ENCODE peak calls at places on chromosome 18, in ten cellular contexts. Y is A549, S is body of pancreas, T is A673, N is AG04450, H is Panc1, X is mammary epithelial cell, F is breast epithelium, G is psoas muscle, Q is thoracic aorta. Z is an unnamed sample. For H3K9me3, the result is how much of the 10 kb centered on the place peaks cover.

GRCh38 chr18:22493940-22494339 is 76.2 kb upstream of the CTAGE1 start:
- DNase-seq in Y (no peak), S (no peak), T (no peak), N (no peak), H (no peak), X (no peak), F (no peak), G (no peak), Q (no peak), Z (no peak)

GRCh38 chr18:67735506-67735905 is 219.0 kb upstream of the DSEL start:
- DNase-seq in Y (no peak), S (no peak), T (no peak), N (no peak), H (no peak), X (peak), F (no peak), G (no peak), Q (no peak), Z (no peak)

GRCh38 chr18:50707841-50708240 is 112.0 kb downstream of the MRO start:
- DNase-seq in Y (no peak), S (no peak), T (no peak), N (no peak), H (no peak), X (no peak), F (no peak), G (no peak), Q (no peak), Z (no peak)

GRCh38 chr18:8695932-8696510 is 9.3 kb upstream of the MTCL1 start:
- DNase-seq in Y (no peak), S (no peak), T (no peak), N (no peak), H (no peak), X (no peak), F (no peak), G (no peak), Q (no peak), Z (no peak)

GRCh38 chr18:26863122-26863879 is 2.2 kb downstream of the AQP4 start:
- DNase-seq in Y (peak), S (peak), T (no peak), N (no peak), H (no peak), X (peak), F (peak), G (peak), Q (no peak), Z (no peak)

GRCh38 chr18:22314406-22314805 is 103.3 kb downstream of the CTAGE1 start:
- DNase-seq in Y (no peak), S (no peak), T (no peak), N (peak), H (no peak), X (peak), F (no peak), G (no peak), Q (no peak), Z (no peak)

GRCh38 chr18:3664563-3665178 is 214.7 kb downstream of the TGIF1 start:
- DNase-seq in Y (peak), S (no peak), T (peak), N (no peak), H (no peak), X (no peak), F (no peak), G (no peak), Q (no peak), Z (no peak)

GRCh38 chr18:32629292-32629691 is 143.5 kb downstream of the KLHL14 start:
- DNase-seq in Y (no peak), S (no peak), T (no peak), N (no peak), H (no peak), X (no peak), F (no peak), G (no peak), Q (no peak), Z (no peak)

GRCh38 chr18:49691177-49691608 is 122.1 kb downstream of the ACAA2 start:
- DNase-seq in Y (peak), S (no peak), T (no peak), N (peak), H (peak), X (peak), F (no peak), G (no peak), Q (peak), Z (no peak)

GRCh38 chr18:36519358-36519757 is 221.8 kb downstream of the FHOD3 start:
- DNase-seq in Y (no peak), S (no peak), T (no peak), N (peak), H (no peak), X (no peak), F (no peak), G (no peak), Q (no peak), Z (no peak)

GRCh38 chr18:27227721-27228120 is 42.6 kb upstream of the CHST9 start:
- DNase-seq in Y (no peak), S (no peak), T (no peak), N (no peak), H (no peak), X (no peak), F (no peak), G (no peak), Q (no peak), Z (no peak)

GRCh38 chr18:25223211-25223610 is 128.8 kb downstream of the ZNF521 start:
- DNase-seq in Y (no peak), S (no peak), T (no peak), N (no peak), H (no peak), X (no peak), F (no peak), G (peak), Q (no peak), Z (no peak)

GRCh38 chr18:51151568-51152511 is 45.6 kb downstream of the MEX3C start:
- DNase-seq in Y (no peak), S (no peak), T (no peak), N (no peak), H (no peak), X (no peak), F (no peak), G (no peak), Q (no peak), Z (peak)

GRCh38 chr18:58097907-58098166 is 53.8 kb downstream of the NEDD4L start:
- DNase-seq in Y (no peak), S (no peak), T (no peak), N (no peak), H (no peak), X (no peak), F (no peak), G (no peak), Q (no peak), Z (no peak)

GRCh38 chr18:3966246-3966984 is 488.7 kb downstream of the DLGAP1 start:
- DNase-seq in Y (peak), S (no peak), T (no peak), N (no peak), H (no peak), X (no peak), F (no peak), G (no peak), Q (no peak), Z (no peak)

GRCh38 chr18:23885750-23886149 is 128.8 kb upstream of the TTC39C start:
- DNase-seq in Y (no peak), S (no peak), T (no peak), N (no peak), H (no peak), X (no peak), F (no peak), G (no peak), Q (no peak), Z (no peak)

GRCh38 chr18:45783097-45784075 is 42.1 kb upstream of the SIGLEC15 start:
- DNase-seq in Y (peak), S (no peak), T (no peak), N (no peak), H (no peak), X (no peak), F (no peak), G (no peak), Q (no peak), Z (no peak)

GRCh38 chr18:60910534-60910933 is 422.7 kb upstream of the CDH20 start:
- DNase-seq in Y (no peak), S (no peak), T (no peak), N (no peak), H (no peak), X (no peak), F (no peak), G (no peak), Q (no peak), Z (no peak)

GRCh38 chr18:36309436-36310391 is 12.2 kb downstream of the FHOD3 start:
- DNase-seq in Y (peak), S (no peak), T (no peak), N (peak), H (peak), X (peak), F (peak), G (peak), Q (no peak), Z (no peak)

GRCh38 chr18:29811519-29811918 is 1231.0 kb downstream of the DSC3 start:
- DNase-seq in Y (no peak), S (no peak), T (no peak), N (no peak), H (no peak), X (no peak), F (no peak), G (no peak), Q (no peak), Z (no peak)

GRCh38 chr18:45370190-45371010 is 244.9 kb upstream of the SLC14A2 start:
- DNase-seq in Y (no peak), S (no peak), T (peak), N (no peak), H (no peak), X (no peak), F (no peak), G (no peak), Q (no peak), Z (no peak)

GRCh38 chr18:313931-314330 is 46.1 kb upstream of the THOC1 start:
- DNase-seq in Y (no peak), S (no peak), T (no peak), N (no peak), H (no peak), X (no peak), F (no peak), G (no peak), Q (no peak), Z (no peak)

GRCh38 chr18:59996370-59996966 is 96.7 kb downstream of the PMAIP1 start:
- DNase-seq in Y (peak), S (peak), T (peak), N (peak), H (peak), X (peak), F (no peak), G (no peak), Q (no peak), Z (no peak)

GRCh38 chr18:79572848-79573451 is 106.7 kb upstream of the CTDP1 start:
- DNase-seq in Y (no peak), S (no peak), T (no peak), N (no peak), H (no peak), X (no peak), F (peak), G (peak), Q (no peak), Z (peak)

DNA sequence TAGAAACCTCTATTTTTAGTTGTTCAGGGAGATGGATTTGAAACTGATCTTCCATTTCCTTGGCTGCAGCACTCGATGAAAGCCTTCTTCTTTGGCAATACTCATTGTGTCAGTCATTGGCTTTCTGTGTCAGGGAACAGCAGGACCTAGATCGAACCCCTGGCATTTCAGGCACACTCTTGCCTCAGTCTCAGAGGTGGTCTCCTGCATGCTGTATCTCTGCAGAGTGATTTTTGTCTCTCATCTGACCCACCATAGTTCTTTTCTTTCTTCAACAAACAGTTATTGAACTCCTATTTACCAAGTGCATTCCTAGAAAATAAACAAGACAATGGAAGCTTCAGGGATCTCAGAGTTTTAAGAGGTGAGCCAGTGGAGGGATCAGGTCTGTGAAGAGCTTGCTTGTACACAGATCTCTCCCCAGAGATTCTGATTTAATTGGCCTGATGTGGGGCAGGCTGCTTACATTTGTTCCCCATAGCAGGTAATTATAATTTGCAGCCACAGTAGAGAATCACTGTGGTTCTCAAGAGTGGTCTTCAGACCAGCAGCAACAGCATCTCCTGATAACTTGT is 473.1 kb upstream of the TCF4 start:
- DNase-seq in Y (no peak), S (no peak), T (no peak), N (no peak), H (no peak), X (no peak), F (no peak), G (no peak), Q (no peak), Z (no peak)
- H3K9me3 ChIP-seq in Y (under half), S (under half), T (under half), N (under half), H (under half), X (under half), F (under half), G (under half), Q (under half), Z (under half)

GRCh38 chr18:47283476-47283875 is 32.0 kb upstream of the SKOR2 start:
- DNase-seq in Y (peak), S (no peak), T (peak), N (no peak), H (no peak), X (no peak), F (no peak), G (no peak), Q (no peak), Z (no peak)
- TF ChIP-seq CTCF in Y (peak), S (peak), T (peak), N (peak), H (peak), X (peak), F (no peak), G (peak), Q (no peak), Z (peak)

DNA sequence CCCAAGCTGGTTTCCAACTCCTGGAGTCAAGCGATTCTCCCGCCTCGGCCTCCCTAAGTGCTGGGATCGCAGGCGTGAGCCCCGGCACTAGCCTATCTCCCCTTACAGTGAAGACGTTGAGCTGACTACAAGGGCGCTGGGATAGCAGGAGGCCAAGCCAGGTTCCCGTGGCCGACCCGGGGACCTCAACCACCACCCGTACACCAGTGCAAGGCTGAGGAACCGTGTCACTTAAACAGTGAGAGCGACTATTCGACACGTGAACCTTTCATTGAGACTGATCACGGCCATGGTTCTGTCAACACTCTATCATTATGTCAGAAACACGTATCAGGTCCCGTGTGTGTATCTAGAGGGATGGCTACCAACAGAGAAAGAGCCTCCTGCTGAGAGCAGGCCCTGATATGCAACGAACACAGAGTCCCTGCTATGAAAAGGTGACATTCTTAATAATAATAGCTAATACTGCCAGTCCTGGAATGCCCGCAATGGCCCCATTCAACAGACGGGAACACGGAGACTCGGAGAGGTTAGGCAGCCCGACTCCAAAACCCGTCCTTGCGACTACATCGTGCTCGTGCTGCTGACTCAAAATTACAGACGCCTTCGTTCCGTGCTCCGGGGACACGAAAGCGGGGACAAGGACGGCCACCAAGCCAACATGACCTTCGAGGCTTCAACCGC is 851 bp downstream of the AFG3L2 start:
- DNase-seq in Y (peak), S (peak), T (peak), N (no peak), H (no peak), X (peak), F (no peak), G (no peak), Q (no peak), Z (no peak)
- H3K27ac ChIP-seq in Y (peak), S (peak), T (peak), N (peak), H (peak), X (peak), F (peak), G (peak), Q (peak), Z (peak)

GRCh38 chr18:72058851-72059250 is 485.3 kb downstream of the CBLN2 start:
- DNase-seq in Y (no peak), S (no peak), T (no peak), N (no peak), H (no peak), X (no peak), F (no peak), G (no peak), Q (no peak), Z (no peak)
- H3K9me3 ChIP-seq in Y (under half), S (under half), T (under half), N (under half), H (under half), X (under half), F (under half), G (under half), Q (under half), Z (under half)

DNA sequence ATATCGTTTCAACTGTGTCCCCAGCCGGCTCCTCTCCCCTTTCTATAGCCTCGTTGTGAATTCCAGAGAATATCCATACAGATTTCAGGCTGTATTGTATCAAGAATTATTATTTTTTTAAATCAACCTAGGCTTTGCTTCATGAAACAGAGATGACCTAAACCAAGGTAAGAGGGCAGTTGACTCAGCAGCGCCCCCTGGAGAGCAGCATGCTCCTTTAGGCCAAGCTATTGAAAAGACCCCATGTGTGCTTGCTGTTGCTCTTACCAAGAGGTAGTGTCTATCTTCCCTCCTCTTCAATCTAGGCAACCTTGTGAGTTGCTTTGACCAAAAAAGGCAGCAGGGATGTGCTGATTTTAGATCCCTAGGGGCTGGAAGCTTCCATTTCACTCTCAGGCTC is 426.7 kb upstream of the SMIM21 start:
- DNase-seq in Y (peak), S (no peak), T (peak), N (no peak), H (no peak), X (no peak), F (no peak), G (no peak), Q (no peak), Z (no peak)
- TF ChIP-seq CTCF in Y (no peak), S (no peak), T (peak), N (peak), H (peak), X (peak), F (no peak), G (peak), Q (no peak), Z (no peak)

DNA sequence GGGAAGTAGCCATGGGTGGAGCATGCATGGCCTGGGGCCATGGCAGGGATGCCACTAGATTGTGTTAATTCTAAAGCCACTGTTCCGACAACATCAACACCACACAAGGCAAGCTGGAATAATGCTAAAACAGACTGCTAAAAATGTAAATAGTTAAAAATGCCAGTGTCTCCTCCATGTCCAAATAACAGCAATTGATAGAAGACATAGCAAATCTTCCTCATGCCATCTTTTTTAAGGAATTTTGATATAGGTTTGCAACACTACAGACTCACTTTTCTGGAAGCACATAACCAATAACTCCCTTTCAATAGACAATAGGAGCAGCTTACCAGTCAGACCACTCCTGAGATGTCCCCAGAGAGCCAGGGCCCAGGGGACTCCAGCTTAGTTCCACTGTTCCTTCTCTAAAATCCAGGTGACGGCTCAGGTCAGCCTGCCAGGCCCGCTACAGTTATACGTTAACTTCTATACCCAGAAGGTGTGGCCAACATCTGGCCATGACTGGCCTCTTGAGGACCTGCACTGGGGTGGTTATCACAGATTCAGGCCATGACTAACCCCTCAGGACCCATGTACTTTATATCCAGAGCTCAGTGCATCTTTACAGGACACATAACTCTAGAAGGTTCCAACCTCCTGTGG is 20.3 kb downstream of the TUBB6 start:
- DNase-seq in Y (no peak), S (no peak), T (no peak), N (no peak), H (no peak), X (no peak), F (no peak), G (no peak), Q (no peak), Z (no peak)
- H3K27ac ChIP-seq in Y (no peak), S (no peak), T (no peak), N (peak), H (no peak), X (no peak), F (no peak), G (no peak), Q (no peak), Z (no peak)

GRCh38 chr18:73615506-73615905 is 532.1 kb downstream of the FBXO15 start:
- DNase-seq in Y (no peak), S (no peak), T (no peak), N (no peak), H (no peak), X (peak), F (no peak), G (no peak), Q (no peak), Z (no peak)

GRCh38 chr18:73614812-73615211 is 532.8 kb downstream of the FBXO15 start:
- DNase-seq in Y (peak), S (no peak), T (no peak), N (peak), H (no peak), X (peak), F (no peak), G (no peak), Q (no peak), Z (no peak)

GRCh38 chr18:73617981-73618380 is 529.7 kb downstream of the FBXO15 start:
- DNase-seq in Y (no peak), S (no peak), T (no peak), N (no peak), H (no peak), X (peak), F (no peak), G (no peak), Q (no peak), Z (no peak)

GRCh38 chr18:73613706-73614340 is 533.8 kb downstream of the FBXO15 start:
- DNase-seq in Y (no peak), S (no peak), T (no peak), N (no peak), H (no peak), X (peak), F (no peak), G (no peak), Q (no peak), Z (no peak)
- H3K9me3 ChIP-seq in Y (under half), S (under half), T (under half), N (under half), H (under half), X (under half), F (under half), G (under half), Q (under half), Z (under half)

GRCh38 chr18:7206231-7206630 is 24.7 kb upstream of the LRRC30 start:
- DNase-seq in Y (no peak), S (no peak), T (no peak), N (no peak), H (no peak), X (no peak), F (no peak), G (no peak), Q (no peak), Z (no peak)
- TF ChIP-seq CTCF in Y (no peak), S (no peak), T (no peak), N (no peak), H (no peak), X (no peak), F (no peak), G (no peak), Q (no peak), Z (no peak)

DNA sequence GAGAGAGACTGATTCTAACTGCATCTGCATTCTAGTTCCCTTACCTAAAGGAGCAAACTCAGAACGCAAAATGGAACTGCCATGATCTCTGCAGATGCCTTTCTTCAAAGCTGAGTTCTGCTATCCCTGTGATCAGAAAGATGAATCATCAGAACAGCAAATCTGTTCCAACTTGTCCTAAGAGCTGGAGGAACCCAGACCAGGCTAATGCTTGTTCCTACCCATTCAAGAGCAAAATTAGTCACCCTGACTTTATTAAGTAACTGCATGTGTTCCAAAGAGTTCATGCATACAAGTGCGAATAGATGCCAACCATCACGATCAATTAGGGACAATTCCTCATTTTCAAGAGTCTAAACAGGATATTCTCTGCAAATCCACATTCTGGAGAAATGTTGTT is 46.5 kb downstream of the MBP start:
- DNase-seq in Y (no peak), S (no peak), T (no peak), N (no peak), H (no peak), X (peak), F (no peak), G (no peak), Q (no peak), Z (no peak)
- H3K27ac ChIP-seq in Y (no peak), S (no peak), T (no peak), N (no peak), H (peak), X (peak), F (peak), G (peak), Q (peak), Z (no peak)

Z was measured in CD4-positive, alpha-beta T cell.